ENCODE peak calls at places on chromosomes 11 and 22, in six cellular contexts. X is amniotic stem cell; Q is HT1080; J is body of pancreas; N is mucosa of gallbladder; U is stimulated activated CD4-positive, alpha-beta T cell treated with anti-CD3 and anti-CD28 coated beads, TNF-alpha, amount 100 ng/mL, for 1 hour. F is an unnamed sample.
A peak's percentile ranks its signal among the peaks of the same experiment; 100 is the strongest.

GRCh38 chr11:35303596-35304392 is 115.6 kb downstream of the SLC1A2 start:
- DNase-seq in U (no peak), Q (peak; percentile 18), J (peak; percentile 51), X (no peak), N (peak; percentile 82), F (no peak)

GRCh38 chr11:33417121-33417520 is 159.9 kb downstream of the HIPK3 start:
- DNase-seq in N (no peak), X (no peak), Q (no peak), U (no peak), J (no peak), F (no peak)

GRCh38 chr11:121236115-121237001 is 56.2 kb upstream of the SC5D start:
- DNase-seq in X (no peak), J (no peak), N (no peak), U (no peak), Q (peak; percentile 31), F (no peak)

GRCh38 chr11:97815667-97816066 is 1205.1 kb upstream of the CNTN5 start:
- DNase-seq in N (no peak), J (no peak), U (no peak), X (no peak), Q (no peak), F (no peak)

GRCh38 chr22:28810839-28811491 is 10.6 kb upstream of the XBP1 start:
- DNase-seq in U (no peak), N (peak; percentile 15), X (no peak), Q (no peak), J (no peak), F (no peak)

GRCh38 chr11:1765871-1766718 is 2.4 kb upstream of the CTSD start:
- DNase-seq in Q (no peak), N (no peak), J (no peak), X (no peak), U (no peak), F (no peak)

GRCh38 chr22:50545522-50546325 is at the start of gene KLHDC7B:
- DNase-seq in Q (no peak), N (no peak), U (no peak), X (no peak), J (no peak), F (no peak)

GRCh38 chr11:72613977-72614376 is 60.2 kb downstream of the PDE2A start:
- DNase-seq in J (no peak), U (no peak), N (no peak), X (no peak), Q (no peak), F (no peak)

GRCh38 chr11:10118830-10119229 is 175.2 kb downstream of the SBF2 start:
- DNase-seq in X (no peak), Q (no peak), J (no peak), U (no peak), N (no peak), F (no peak)

GRCh38 chr22:34122064-34122463 is 201.8 kb upstream of the LARGE1 start:
- DNase-seq in X (no peak), N (no peak), Q (no peak), J (no peak), U (no peak), F (no peak)

GRCh38 chr11:115916596-115916995 is 412.4 kb upstream of the CADM1 start:
- DNase-seq in N (no peak), Q (no peak), X (no peak), J (no peak), U (no peak), F (no peak)

GRCh38 chr11:35390737-35391682 is 28.3 kb downstream of the SLC1A2 start:
- DNase-seq in N (no peak), X (peak; percentile 65), Q (peak; percentile 73), J (peak; percentile 35), U (no peak), F (no peak)

GRCh38 chr22:30436196-30436595 is 10.6 kb downstream of the MTFP1 start:
- DNase-seq in U (no peak), Q (no peak), N (no peak), X (no peak), J (no peak), F (no peak)

GRCh38 chr11:108662700-108663099 is 2.2 kb upstream of the DDX10 start:
- DNase-seq in X (no peak), N (no peak), J (no peak), U (no peak), Q (no peak), F (no peak)

GRCh38 chr22:43128928-43129424 is 14.2 kb downstream of the MCAT start:
- DNase-seq in J (peak; percentile 30), N (no peak), U (no peak), X (no peak), Q (no peak), F (no peak)

GRCh38 chr11:80727315-80727714 is 1286.5 kb upstream of the TENM4 start:
- DNase-seq in X (no peak), N (peak; percentile 11), J (no peak), Q (peak; percentile 47), U (no peak), F (no peak)

GRCh38 chr11:126645206-126645605 is 289.7 kb downstream of the ST3GAL4 start:
- DNase-seq in Q (no peak), U (no peak), J (no peak), X (no peak), N (no peak), F (no peak)

GRCh38 chr11:58905141-58905715 is 34.1 kb upstream of the GLYATL1 start:
- DNase-seq in Q (peak; percentile 67), N (no peak), J (no peak), X (no peak), U (no peak), F (no peak)

GRCh38 chr11:19374189-19374588 is 133.4 kb upstream of the E2F8 start:
- DNase-seq in U (no peak), X (peak; percentile 18), N (no peak), Q (peak; percentile 97), J (no peak), F (peak; percentile 43)

GRCh38 chr11:31855466-31855865 is 44.3 kb upstream of the PAX6 start:
- DNase-seq in Q (no peak), N (no peak), J (no peak), U (no peak), X (no peak), F (no peak)